ENCODE peak calls at places on chromosomes 16 and 17, in eight cellular contexts. One of them, this sample, is unnamed.

GRCh38 chr16:17379121-17379571 is 91.6 kb downstream of the XYLT1 start:
- DNase-seq in tibial nerve: no peak
- DNase-seq in stimulated activated CD8-positive, alpha-beta memory T cell treated with anti-CD3 and anti-CD28 coated beads, Interleukin-15, amount 100 ng/mL, for 24 hours: no peak
- DNase-seq in GM23248: peak
- DNase-seq in neural crest cell: no peak
- DNase-seq in HCT116: no peak
- DNase-seq in AG08396: no peak
- DNase-seq in D721Med: no peak
- DNase-seq in this sample: no peak

GRCh38 chr17:73498176-73498575 is 146.1 kb downstream of the SDK2 start:
- DNase-seq in neural crest cell: no peak
- DNase-seq in D721Med: no peak
- DNase-seq in AG08396: no peak
- DNase-seq in HCT116: no peak
- DNase-seq in tibial nerve: no peak
- DNase-seq in stimulated activated CD8-positive, alpha-beta memory T cell treated with anti-CD3 and anti-CD28 coated beads, Interleukin-15, amount 100 ng/mL, for 24 hours: no peak
- DNase-seq in GM23248: no peak
- DNase-seq in this sample: no peak

GRCh38 chr17:8372422-8372821 is 4.1 kb downstream of the KRABD2 start:
- DNase-seq in AG08396: no peak
- DNase-seq in stimulated activated CD8-positive, alpha-beta memory T cell treated with anti-CD3 and anti-CD28 coated beads, Interleukin-15, amount 100 ng/mL, for 24 hours: no peak
- DNase-seq in neural crest cell: no peak
- DNase-seq in tibial nerve: no peak
- DNase-seq in GM23248: no peak
- DNase-seq in D721Med: no peak
- DNase-seq in HCT116: no peak
- DNase-seq in this sample: no peak

GRCh38 chr17:164536-165235 is 16.8 kb downstream of the DOC2B start:
- DNase-seq in neural crest cell: peak
- DNase-seq in GM23248: peak
- DNase-seq in stimulated activated CD8-positive, alpha-beta memory T cell treated with anti-CD3 and anti-CD28 coated beads, Interleukin-15, amount 100 ng/mL, for 24 hours: no peak
- DNase-seq in AG08396: peak
- DNase-seq in D721Med: peak
- DNase-seq in HCT116: no peak
- DNase-seq in tibial nerve: no peak
- DNase-seq in this sample: no peak

GRCh38 chr16:12874135-12874534 is 27.3 kb upstream of the SHISA9 start:
- DNase-seq in GM23248: peak
- DNase-seq in D721Med: no peak
- DNase-seq in AG08396: no peak
- DNase-seq in tibial nerve: no peak
- DNase-seq in stimulated activated CD8-positive, alpha-beta memory T cell treated with anti-CD3 and anti-CD28 coated beads, Interleukin-15, amount 100 ng/mL, for 24 hours: no peak
- DNase-seq in neural crest cell: no peak
- DNase-seq in HCT116: no peak
- DNase-seq in this sample: no peak

GRCh38 chr17:2798679-2799078 is 2.4 kb downstream of the RAP1GAP2 start:
- DNase-seq in HCT116: no peak
- DNase-seq in D721Med: no peak
- DNase-seq in tibial nerve: no peak
- DNase-seq in neural crest cell: no peak
- DNase-seq in GM23248: no peak
- DNase-seq in stimulated activated CD8-positive, alpha-beta memory T cell treated with anti-CD3 and anti-CD28 coated beads, Interleukin-15, amount 100 ng/mL, for 24 hours: no peak
- DNase-seq in AG08396: no peak
- DNase-seq in this sample: no peak

GRCh38 chr16:14111713-14112538 is 40.8 kb downstream of the MRTFB start:
- DNase-seq in stimulated activated CD8-positive, alpha-beta memory T cell treated with anti-CD3 and anti-CD28 coated beads, Interleukin-15, amount 100 ng/mL, for 24 hours: no peak
- DNase-seq in HCT116: no peak
- DNase-seq in AG08396: peak
- DNase-seq in D721Med: no peak
- DNase-seq in neural crest cell: no peak
- DNase-seq in GM23248: peak
- DNase-seq in tibial nerve: peak
- DNase-seq in this sample: no peak

GRCh38 chr17:64277831-64278562 is 14.9 kb upstream of the TEX2 start:
- DNase-seq in neural crest cell: no peak
- DNase-seq in AG08396: no peak
- DNase-seq in HCT116: no peak
- DNase-seq in stimulated activated CD8-positive, alpha-beta memory T cell treated with anti-CD3 and anti-CD28 coated beads, Interleukin-15, amount 100 ng/mL, for 24 hours: no peak
- DNase-seq in D721Med: no peak
- DNase-seq in GM23248: peak
- DNase-seq in tibial nerve: no peak
- DNase-seq in this sample: no peak

GRCh38 chr16:80692270-80692669 is 112.1 kb downstream of the CDYL2 start:
- DNase-seq in GM23248: no peak
- DNase-seq in D721Med: no peak
- DNase-seq in neural crest cell: no peak
- DNase-seq in stimulated activated CD8-positive, alpha-beta memory T cell treated with anti-CD3 and anti-CD28 coated beads, Interleukin-15, amount 100 ng/mL, for 24 hours: no peak
- DNase-seq in AG08396: no peak
- DNase-seq in tibial nerve: no peak
- DNase-seq in HCT116: no peak
- DNase-seq in this sample: no peak

GRCh38 chr16:68250951-68251350 is 5.8 kb downstream of the PLA2G15 start:
- DNase-seq in AG08396: no peak
- DNase-seq in HCT116: no peak
- DNase-seq in D721Med: no peak
- DNase-seq in stimulated activated CD8-positive, alpha-beta memory T cell treated with anti-CD3 and anti-CD28 coated beads, Interleukin-15, amount 100 ng/mL, for 24 hours: no peak
- DNase-seq in neural crest cell: no peak
- DNase-seq in tibial nerve: no peak
- DNase-seq in GM23248: no peak
- DNase-seq in this sample: no peak

GRCh38 chr17:28706471-28707338 is 5.0 kb downstream of the PROCA1 start:
- DNase-seq in tibial nerve: no peak
- DNase-seq in AG08396: no peak
- DNase-seq in neural crest cell: no peak
- DNase-seq in HCT116: no peak
- DNase-seq in stimulated activated CD8-positive, alpha-beta memory T cell treated with anti-CD3 and anti-CD28 coated beads, Interleukin-15, amount 100 ng/mL, for 24 hours: no peak
- DNase-seq in GM23248: no peak
- DNase-seq in D721Med: no peak
- DNase-seq in this sample: no peak

GRCh38 chr17:47989159-47989558 is 18.2 kb downstream of the CDK5RAP3 start:
- DNase-seq in stimulated activated CD8-positive, alpha-beta memory T cell treated with anti-CD3 and anti-CD28 coated beads, Interleukin-15, amount 100 ng/mL, for 24 hours: no peak
- DNase-seq in HCT116: no peak
- DNase-seq in tibial nerve: no peak
- DNase-seq in GM23248: no peak
- DNase-seq in AG08396: no peak
- DNase-seq in neural crest cell: no peak
- DNase-seq in D721Med: no peak
- DNase-seq in this sample: no peak

GRCh38 chr16:70437017-70437581 is 1.8 kb downstream of the ST3GAL2 start:
- DNase-seq in HCT116: no peak
- DNase-seq in AG08396: peak
- DNase-seq in neural crest cell: no peak
- DNase-seq in stimulated activated CD8-positive, alpha-beta memory T cell treated with anti-CD3 and anti-CD28 coated beads, Interleukin-15, amount 100 ng/mL, for 24 hours: no peak
- DNase-seq in D721Med: no peak
- DNase-seq in tibial nerve: no peak
- DNase-seq in GM23248: peak
- DNase-seq in this sample: no peak

GRCh38 chr16:75550211-75550662 is 5.8 kb downstream of the TMEM231 start:
- DNase-seq in neural crest cell: no peak
- DNase-seq in HCT116: no peak
- DNase-seq in D721Med: no peak
- DNase-seq in AG08396: peak
- DNase-seq in GM23248: peak
- DNase-seq in stimulated activated CD8-positive, alpha-beta memory T cell treated with anti-CD3 and anti-CD28 coated beads, Interleukin-15, amount 100 ng/mL, for 24 hours: no peak
- DNase-seq in tibial nerve: no peak
- DNase-seq in this sample: no peak

GRCh38 chr16:83847371-83848225 is 39.8 kb downstream of the HSBP1 start:
- DNase-seq in AG08396: no peak
- DNase-seq in GM23248: no peak
- DNase-seq in stimulated activated CD8-positive, alpha-beta memory T cell treated with anti-CD3 and anti-CD28 coated beads, Interleukin-15, amount 100 ng/mL, for 24 hours: no peak
- DNase-seq in tibial nerve: no peak
- DNase-seq in HCT116: no peak
- DNase-seq in D721Med: no peak
- DNase-seq in neural crest cell: no peak
- DNase-seq in this sample: peak

GRCh38 chr17:73856585-73856984 is 212.3 kb upstream of the SDK2 start:
- DNase-seq in tibial nerve: no peak
- DNase-seq in GM23248: no peak
- DNase-seq in AG08396: no peak
- DNase-seq in HCT116: no peak
- DNase-seq in D721Med: no peak
- DNase-seq in neural crest cell: no peak
- DNase-seq in stimulated activated CD8-positive, alpha-beta memory T cell treated with anti-CD3 and anti-CD28 coated beads, Interleukin-15, amount 100 ng/mL, for 24 hours: no peak
- DNase-seq in this sample: no peak

GRCh38 chr17:40284085-40284713 is 3.5 kb upstream of the CDC6 start:
- DNase-seq in stimulated activated CD8-positive, alpha-beta memory T cell treated with anti-CD3 and anti-CD28 coated beads, Interleukin-15, amount 100 ng/mL, for 24 hours: no peak
- DNase-seq in AG08396: peak
- DNase-seq in neural crest cell: no peak
- DNase-seq in GM23248: peak
- DNase-seq in tibial nerve: no peak
- DNase-seq in D721Med: no peak
- DNase-seq in HCT116: peak
- DNase-seq in this sample: peak

GRCh38 chr17:78130439-78131101 is at the start of gene TMC8:
- DNase-seq in GM23248: no peak
- DNase-seq in D721Med: no peak
- DNase-seq in HCT116: no peak
- DNase-seq in stimulated activated CD8-positive, alpha-beta memory T cell treated with anti-CD3 and anti-CD28 coated beads, Interleukin-15, amount 100 ng/mL, for 24 hours: no peak
- DNase-seq in AG08396: no peak
- DNase-seq in neural crest cell: no peak
- DNase-seq in tibial nerve: no peak
- DNase-seq in this sample: no peak

GRCh38 chr17:45688820-45689219 is 95.3 kb upstream of the CRHR1 start:
- DNase-seq in tibial nerve: no peak
- DNase-seq in stimulated activated CD8-positive, alpha-beta memory T cell treated with anti-CD3 and anti-CD28 coated beads, Interleukin-15, amount 100 ng/mL, for 24 hours: no peak
- DNase-seq in D721Med: no peak
- DNase-seq in GM23248: no peak
- DNase-seq in neural crest cell: no peak
- DNase-seq in HCT116: no peak
- DNase-seq in AG08396: no peak
- DNase-seq in this sample: no peak

GRCh38 chr17:67078292-67078691 is 33.9 kb downstream of the CACNG1 start:
- DNase-seq in D721Med: no peak
- DNase-seq in HCT116: no peak
- DNase-seq in neural crest cell: no peak
- DNase-seq in AG08396: no peak
- DNase-seq in stimulated activated CD8-positive, alpha-beta memory T cell treated with anti-CD3 and anti-CD28 coated beads, Interleukin-15, amount 100 ng/mL, for 24 hours: no peak
- DNase-seq in GM23248: no peak
- DNase-seq in tibial nerve: no peak
- DNase-seq in this sample: no peak

GRCh38 chr17:78597923-78598545 is 20.8 kb upstream of the DNAH17 start:
- DNase-seq in D721Med: no peak
- DNase-seq in tibial nerve: no peak
- DNase-seq in neural crest cell: no peak
- DNase-seq in GM23248: peak
- DNase-seq in stimulated activated CD8-positive, alpha-beta memory T cell treated with anti-CD3 and anti-CD28 coated beads, Interleukin-15, amount 100 ng/mL, for 24 hours: no peak
- DNase-seq in HCT116: no peak
- DNase-seq in AG08396: peak
- DNase-seq in this sample: no peak

GRCh38 chr16:14559809-14560227 is 70.2 kb downstream of the PARN start:
- DNase-seq in D721Med: no peak
- DNase-seq in neural crest cell: no peak
- DNase-seq in tibial nerve: no peak
- DNase-seq in stimulated activated CD8-positive, alpha-beta memory T cell treated with anti-CD3 and anti-CD28 coated beads, Interleukin-15, amount 100 ng/mL, for 24 hours: no peak
- DNase-seq in GM23248: no peak
- DNase-seq in HCT116: no peak
- DNase-seq in AG08396: no peak
- DNase-seq in this sample: no peak

GRCh38 chr17:81090361-81091133 is 55.6 kb downstream of the BAIAP2 start:
- DNase-seq in GM23248: peak
- DNase-seq in HCT116: no peak
- DNase-seq in AG08396: peak
- DNase-seq in tibial nerve: peak
- DNase-seq in stimulated activated CD8-positive, alpha-beta memory T cell treated with anti-CD3 and anti-CD28 coated beads, Interleukin-15, amount 100 ng/mL, for 24 hours: no peak
- DNase-seq in neural crest cell: no peak
- DNase-seq in D721Med: no peak
- DNase-seq in this sample: peak

GRCh38 chr17:77821114-77821513 is 137.4 kb upstream of the TNRC6C start:
- DNase-seq in AG08396: no peak
- DNase-seq in neural crest cell: no peak
- DNase-seq in stimulated activated CD8-positive, alpha-beta memory T cell treated with anti-CD3 and anti-CD28 coated beads, Interleukin-15, amount 100 ng/mL, for 24 hours: no peak
- DNase-seq in tibial nerve: no peak
- DNase-seq in GM23248: no peak
- DNase-seq in D721Med: no peak
- DNase-seq in HCT116: no peak
- DNase-seq in this sample: no peak

GRCh38 chr16:67186550-67186950 is 2.8 kb upstream of the MATCAP1 start:
- DNase-seq in tibial nerve: no peak
- DNase-seq in GM23248: peak
- DNase-seq in stimulated activated CD8-positive, alpha-beta memory T cell treated with anti-CD3 and anti-CD28 coated beads, Interleukin-15, amount 100 ng/mL, for 24 hours: no peak
- DNase-seq in D721Med: no peak
- DNase-seq in HCT116: no peak
- DNase-seq in neural crest cell: no peak
- DNase-seq in AG08396: peak
- DNase-seq in this sample: no peak

GRCh38 chr17:46788796-46789195 is 29.7 kb downstream of the WNT3 start:
- DNase-seq in neural crest cell: no peak
- DNase-seq in AG08396: no peak
- DNase-seq in D721Med: no peak
- DNase-seq in tibial nerve: no peak
- DNase-seq in GM23248: no peak
- DNase-seq in stimulated activated CD8-positive, alpha-beta memory T cell treated with anti-CD3 and anti-CD28 coated beads, Interleukin-15, amount 100 ng/mL, for 24 hours: no peak
- DNase-seq in HCT116: no peak
- DNase-seq in this sample: no peak

GRCh38 chr17:45149037-45149668 is 878 bp downstream of the HEXIM1 start:
- DNase-seq in D721Med: no peak
- DNase-seq in stimulated activated CD8-positive, alpha-beta memory T cell treated with anti-CD3 and anti-CD28 coated beads, Interleukin-15, amount 100 ng/mL, for 24 hours: no peak
- DNase-seq in HCT116: peak
- DNase-seq in neural crest cell: peak
- DNase-seq in tibial nerve: peak
- DNase-seq in AG08396: peak
- DNase-seq in GM23248: peak
- DNase-seq in this sample: peak

GRCh38 chr17:13484020-13484419 is 117.7 kb downstream of the HS3ST3A1 start:
- DNase-seq in HCT116: no peak
- DNase-seq in AG08396: peak
- DNase-seq in stimulated activated CD8-positive, alpha-beta memory T cell treated with anti-CD3 and anti-CD28 coated beads, Interleukin-15, amount 100 ng/mL, for 24 hours: no peak
- DNase-seq in GM23248: peak
- DNase-seq in neural crest cell: no peak
- DNase-seq in tibial nerve: no peak
- DNase-seq in D721Med: no peak
- DNase-seq in this sample: no peak

GRCh38 chr17:31829649-31830048 is 29.4 kb downstream of the COPRS start:
- DNase-seq in D721Med: no peak
- DNase-seq in stimulated activated CD8-positive, alpha-beta memory T cell treated with anti-CD3 and anti-CD28 coated beads, Interleukin-15, amount 100 ng/mL, for 24 hours: no peak
- DNase-seq in AG08396: no peak
- DNase-seq in tibial nerve: no peak
- DNase-seq in neural crest cell: no peak
- DNase-seq in HCT116: no peak
- DNase-seq in GM23248: no peak
- DNase-seq in this sample: no peak

GRCh38 chr16:50741225-50741807 is 570 bp upstream of the CYLD start:
- DNase-seq in AG08396: no peak
- DNase-seq in stimulated activated CD8-positive, alpha-beta memory T cell treated with anti-CD3 and anti-CD28 coated beads, Interleukin-15, amount 100 ng/mL, for 24 hours: no peak
- DNase-seq in GM23248: peak
- DNase-seq in HCT116: no peak
- DNase-seq in neural crest cell: no peak
- DNase-seq in tibial nerve: no peak
- DNase-seq in D721Med: no peak
- DNase-seq in this sample: no peak

GRCh38 chr16:11320170-11320569 is 25.1 kb upstream of the RMI2 start:
- DNase-seq in stimulated activated CD8-positive, alpha-beta memory T cell treated with anti-CD3 and anti-CD28 coated beads, Interleukin-15, amount 100 ng/mL, for 24 hours: no peak
- DNase-seq in neural crest cell: no peak
- DNase-seq in AG08396: no peak
- DNase-seq in D721Med: no peak
- DNase-seq in tibial nerve: no peak
- DNase-seq in GM23248: no peak
- DNase-seq in HCT116: no peak
- DNase-seq in this sample: no peak